ENCODE peak calls at places on chromosomes 2 and 18, in four cellular contexts. M is NCI-H1436, F is HepG2, W is NCI-H460. J is an unnamed sample.

GRCh38 chr2:111202266-111203040 is 81.7 kb downstream of the BCL2L11 start:
- DNase-seq in M (no peak), W (no peak), F (no peak), J (no peak)

GRCh38 chr18:73735836-73736235 is 411.8 kb downstream of the FBXO15 start:
- DNase-seq in M (no peak), W (no peak), F (no peak), J (no peak)

GRCh38 chr2:212926948-212927347 is 224.5 kb downstream of the IKZF2 start:
- DNase-seq in F (no peak), M (no peak), W (no peak), J (no peak)

GRCh38 chr2:237556773-237557632 is 9.4 kb upstream of the PRLH start:
- DNase-seq in W (no peak), F (no peak), M (no peak), J (no peak)

GRCh38 chr2:64698068-64698645 is 44.4 kb upstream of the SERTAD2 start:
- DNase-seq in F (no peak), M (no peak), W (no peak), J (no peak)

GRCh38 chr2:55923091-55923977 is at the start of gene EFEMP1:
- DNase-seq in F (no peak), M (no peak), W (peak; percentile 70), J (peak; percentile 90)

GRCh38 chr2:85015653-85016360 is 44.8 kb downstream of the KCMF1 start:
- DNase-seq in M (no peak), F (no peak), W (no peak), J (no peak)

GRCh38 chr2:234102112-234102511 is 51.6 kb downstream of the SPP2 start:
- DNase-seq in F (peak; percentile 34), M (peak; percentile 1), W (no peak), J (peak; percentile 68)

GRCh38 chr2:241505781-241506201 is 2.6 kb downstream of the STK25 start:
- DNase-seq in M (no peak), F (no peak), W (no peak), J (no peak)

J was measured in islet precursor cell.